ENCODE peak calls at places on chromosomes 12 and 14, in nine cellular contexts. G is heart right ventricle; H is aorta; T is GM23248; B is CD8-positive, alpha-beta memory T cell; V is brain microvascular endothelial cell; W is NB4; S is AG10803; K is kidney. A is an unnamed sample.
A peak's percentile ranks its signal among the peaks of the same experiment; 100 is the strongest.

GRCh38 chr12:70543444-70543843 is 93.8 kb downstream of the PTPRB start:
- DNase-seq in G (no peak), H (no peak), T (peak; percentile 98), B (no peak), V (peak; percentile 93), W (no peak), S (peak; percentile 95), K (no peak), A (no peak)

GRCh38 chr12:58819345-58819744 is 101.0 kb downstream of the LRIG3 start:
- DNase-seq in G (peak; percentile 24), H (no peak), T (no peak), B (no peak), V (no peak), W (no peak), S (no peak), K (no peak), A (no peak)

GRCh38 chr12:25960176-25960575 is 1.7 kb downstream of the RASSF8 start:
- DNase-seq in G (no peak), H (no peak), T (peak; percentile 71), B (no peak), V (no peak), W (peak; percentile 82), S (peak; percentile 52), K (no peak), A (no peak)

GRCh38 chr12:125688223-125688622 is 623.0 kb downstream of the AACS start:
- DNase-seq in G (no peak), H (no peak), T (no peak), B (no peak), V (no peak), W (peak; percentile 20), S (no peak), K (no peak), A (no peak)

GRCh38 chr14:104265918-104266642 is 127.7 kb downstream of the KIF26A start:
- DNase-seq in G (no peak), H (no peak), T (no peak), B (no peak), V (no peak), W (no peak), S (no peak), K (peak; percentile 36), A (peak; percentile 54)

GRCh38 chr12:64450057-64450640 is 1.8 kb upstream of the TBK1 start:
- DNase-seq in G (no peak), H (no peak), T (no peak), B (no peak), V (no peak), W (no peak), S (no peak), K (no peak), A (no peak)

GRCh38 chr12:113135178-113136127 is at the start of gene RASAL1:
- DNase-seq in G (no peak), H (no peak), T (no peak), B (peak; percentile 66), V (no peak), W (peak; percentile 47), S (no peak), K (peak; percentile 93), A (no peak)

GRCh38 chr14:70808402-70809237 is 693 bp downstream of the MAP3K9 start:
- DNase-seq in G (peak; percentile 21), H (peak; percentile 54), T (peak; percentile 24), B (peak; percentile 74), V (no peak), W (no peak), S (no peak), K (peak; percentile 82), A (no peak)

GRCh38 chr14:57168138-57168695 is 100.5 kb downstream of the EXOC5 start:
- DNase-seq in G (no peak), H (no peak), T (no peak), B (no peak), V (no peak), W (no peak), S (no peak), K (no peak), A (no peak)

GRCh38 chr12:120532701-120533238 is 1.4 kb upstream of the RNF10 start:
- DNase-seq in G (no peak), H (no peak), T (no peak), B (no peak), V (no peak), W (no peak), S (no peak), K (no peak), A (no peak)

GRCh38 chr12:34405286-34406227 is 383.3 kb downstream of the ALG10 start:
- DNase-seq in G (peak; percentile 3), H (peak; percentile 34), T (no peak), B (peak; percentile 27), V (no peak), W (no peak), S (no peak), K (peak; percentile 64), A (peak; percentile 57)

GRCh38 chr12:125220404-125221273 is 155.4 kb downstream of the AACS start:
- DNase-seq in G (no peak), H (no peak), T (no peak), B (no peak), V (no peak), W (peak; percentile 50), S (no peak), K (no peak), A (no peak)

DNA sequence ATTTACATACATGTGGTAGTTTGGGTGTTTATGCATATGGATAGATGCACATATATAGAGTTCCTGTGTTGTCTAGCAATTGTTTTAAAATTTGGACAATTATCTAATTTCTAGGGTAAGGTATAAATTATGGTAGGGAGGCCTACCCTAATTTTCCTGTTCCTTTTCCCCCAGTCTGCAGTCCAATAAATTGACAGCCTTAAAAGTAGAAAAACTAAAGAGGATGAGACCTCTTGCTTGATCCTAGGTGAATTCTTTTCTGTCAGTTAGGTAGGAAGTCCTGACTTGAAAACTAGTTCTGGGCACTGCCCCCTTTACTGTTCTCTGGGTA is 2.1 kb upstream of the CDKN1B start:
- DNase-seq in G (no peak), H (no peak), T (no peak), B (no peak), V (no peak), W (no peak), S (no peak), K (no peak), A (no peak)
- H3K4me3 ChIP-seq in G (no peak overlapping the region), H (no peak overlapping the region), T (peak overlapping the region; percentile 66), B (peak overlapping the region; percentile 96), V (no peak overlapping the region), W (peak overlapping the region; percentile 96), S (no peak overlapping the region), K (peak overlapping the region; percentile 71), A (no peak overlapping the region)

DNA sequence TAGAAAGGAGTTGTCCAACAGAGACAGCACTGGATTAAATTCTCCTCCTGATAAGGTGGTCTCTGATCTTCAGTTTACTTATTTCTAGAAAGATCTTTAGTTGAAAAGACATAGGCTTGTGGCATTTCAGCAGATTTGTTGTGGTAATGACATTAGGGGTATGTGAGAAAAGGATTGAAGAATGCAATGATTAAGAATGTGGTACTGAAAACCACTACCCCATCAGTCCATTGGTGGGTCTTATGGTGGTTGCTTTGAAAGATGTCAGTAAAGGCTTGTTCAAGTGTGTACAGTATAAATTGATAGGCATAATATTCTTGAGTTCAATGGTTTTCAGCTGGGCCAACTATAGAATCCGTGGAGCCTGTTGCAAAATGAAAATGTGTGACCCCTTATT is 10.8 kb downstream of the PPFIBP1 start:
- DNase-seq in G (no peak), H (no peak), T (no peak), B (no peak), V (no peak), W (no peak), S (no peak), K (no peak), A (no peak)
- H3K4me3 ChIP-seq in G (no peak overlapping the region), H (no peak overlapping the region), T (no peak overlapping the region), B (no peak overlapping the region), V (no peak overlapping the region), W (no peak overlapping the region), S (no peak overlapping the region), K (no peak overlapping the region), A (no peak overlapping the region)

GRCh38 chr14:96421236-96421635 is 29.3 kb downstream of the AK7 start:
- DNase-seq in G (no peak), H (no peak), T (no peak), B (no peak), V (no peak), W (no peak), S (no peak), K (no peak), A (no peak)

GRCh38 chr14:96418075-96418474 is 26.1 kb downstream of the AK7 start:
- DNase-seq in G (no peak), H (no peak), T (no peak), B (no peak), V (no peak), W (no peak), S (no peak), K (no peak), A (no peak)

GRCh38 chr14:96423012-96423411 is 31.1 kb downstream of the AK7 start:
- DNase-seq in G (no peak), H (no peak), T (no peak), B (no peak), V (no peak), W (no peak), S (no peak), K (no peak), A (no peak)

GRCh38 chr14:96424104-96424989 is 32.4 kb downstream of the AK7 start:
- DNase-seq in G (peak; percentile 31), H (no peak), T (peak; percentile 82), B (no peak), V (peak; percentile 67), W (peak; percentile 66), S (peak; percentile 69), K (peak; percentile 70), A (no peak)

GRCh38 chr14:96423446-96424103 is 31.6 kb downstream of the AK7 start:
- DNase-seq in G (no peak), H (no peak), T (no peak), B (no peak), V (no peak), W (no peak), S (no peak), K (no peak), A (no peak)
- H3K4me3 ChIP-seq in G (peak overlapping the region; percentile 28), H (no peak overlapping the region), T (peak overlapping the region; percentile 71), B (peak overlapping the region; percentile 35), V (peak overlapping the region; percentile 48), W (no peak overlapping the region), S (peak overlapping the region; percentile 49), K (peak overlapping the region; percentile 69), A (peak overlapping the region; percentile 57)

GRCh38 chr14:100575266-100575995 is 11.8 kb downstream of the BEGAIN start:
- DNase-seq in G (no peak), H (peak; percentile 25), T (no peak), B (no peak), V (no peak), W (no peak), S (no peak), K (peak; percentile 56), A (no peak)

GRCh38 chr14:100571837-100572236 is 15.4 kb downstream of the BEGAIN start:
- DNase-seq in G (no peak), H (no peak), T (no peak), B (no peak), V (no peak), W (no peak), S (no peak), K (no peak), A (no peak)

GRCh38 chr14:100574642-100575031 is 12.6 kb downstream of the BEGAIN start:
- DNase-seq in G (no peak), H (no peak), T (no peak), B (no peak), V (no peak), W (no peak), S (no peak), K (peak; percentile 34), A (no peak)

GRCh38 chr14:100573757-100574641 is 13.2 kb downstream of the BEGAIN start:
- DNase-seq in G (peak; percentile 6), H (no peak), T (no peak), B (no peak), V (no peak), W (no peak), S (no peak), K (peak; percentile 56), A (no peak)

GRCh38 chr14:100573009-100573756 is 14.0 kb downstream of the BEGAIN start:
- DNase-seq in G (no peak), H (no peak), T (no peak), B (no peak), V (no peak), W (no peak), S (no peak), K (no peak), A (no peak)
- H3K4me3 ChIP-seq in G (no peak overlapping the region), H (no peak overlapping the region), T (no peak overlapping the region), B (no peak overlapping the region), V (no peak overlapping the region), W (no peak overlapping the region), S (no peak overlapping the region), K (no peak overlapping the region), A (no peak overlapping the region)

A was measured in coronary artery.